ENCODE peak calls at places on chromosomes 13 and 19, in nine cellular contexts. Z, L, F, C, M, D, N, I and A are unnamed samples.

GRCh38 chr13:34128661-34129060 is 310.7 kb downstream of the RFC3 start:
- DNase-seq in Z (no peak), L (no peak), F (no peak), C (no peak), M (no peak), D (no peak), N (no peak), I (no peak), A (no peak)

GRCh38 chr13:81929988-81930387 is 1589.1 kb upstream of the SPRY2 start:
- DNase-seq in Z (peak; percentile 5), L (no peak), F (no peak), C (no peak), M (no peak), D (no peak), N (peak; percentile 61), I (peak; percentile 36), A (peak; percentile 4)

GRCh38 chr19:7326105-7326877 is 22.4 kb upstream of the ARHGEF18 start:
- DNase-seq in Z (peak; percentile 53), L (no peak), F (no peak), C (peak; percentile 10), M (no peak), D (peak; percentile 10), N (peak; percentile 38), I (peak; percentile 69), A (peak; percentile 6)

GRCh38 chr13:99151516-99151915 is 49.1 kb upstream of the UBAC2 start:
- DNase-seq in Z (peak; percentile 84), L (no peak), F (no peak), C (peak; percentile 80), M (no peak), D (no peak), N (no peak), I (peak; percentile 53), A (no peak)

GRCh38 chr19:46355234-46355990 is 8.5 kb downstream of the PPP5C start:
- DNase-seq in Z (no peak), L (no peak), F (no peak), C (no peak), M (no peak), D (no peak), N (no peak), I (no peak), A (no peak)

GRCh38 chr19:41352609-41353465 is 885 bp downstream of the TGFB1 start:
- DNase-seq in Z (peak; percentile 56), L (peak; percentile 55), F (peak; percentile 67), C (peak; percentile 17), M (peak; percentile 89), D (no peak), N (peak; percentile 81), I (peak; percentile 74), A (no peak)

GRCh38 chr13:24159362-24159761 is 1.2 kb upstream of the SPATA13 start:
- DNase-seq in Z (no peak), L (no peak), F (no peak), C (no peak), M (no peak), D (no peak), N (no peak), I (no peak), A (no peak)

GRCh38 chr19:18972301-18972831 is 31.3 kb upstream of the HOMER3 start:
- DNase-seq in Z (peak; percentile 63), L (no peak), F (no peak), C (no peak), M (no peak), D (no peak), N (no peak), I (peak; percentile 98), A (no peak)

GRCh38 chr19:16525751-16526481 is 16.3 kb downstream of the CHERP start:
- DNase-seq in Z (no peak), L (no peak), F (no peak), C (no peak), M (no peak), D (no peak), N (no peak), I (no peak), A (no peak)

GRCh38 chr13:109703250-109703649 is 83.1 kb downstream of the IRS2 start:
- DNase-seq in Z (no peak), L (no peak), F (no peak), C (no peak), M (no peak), D (no peak), N (no peak), I (no peak), A (no peak)

GRCh38 chr13:22055259-22055658 is 384.4 kb downstream of the FGF9 start:
- DNase-seq in Z (no peak), L (no peak), F (no peak), C (no peak), M (no peak), D (no peak), N (peak; percentile 31), I (no peak), A (no peak)

GRCh38 chr19:40400521-40400920 is 10.5 kb upstream of the HIPK4 start:
- DNase-seq in Z (no peak), L (no peak), F (no peak), C (no peak), M (no peak), D (no peak), N (no peak), I (no peak), A (no peak)

GRCh38 chr19:37817180-37817911 is 38.0 kb upstream of the ZNF573 start:
- DNase-seq in Z (peak; percentile 36), L (peak; percentile 82), F (peak; percentile 77), C (peak; percentile 34), M (peak; percentile 95), D (no peak), N (peak; percentile 87), I (no peak), A (no peak)

GRCh38 chr19:10544242-10544752 is 593 bp downstream of the ATG4D start:
- DNase-seq in Z (no peak), L (no peak), F (peak; percentile 25), C (no peak), M (peak; percentile 76), D (no peak), N (peak; percentile 35), I (peak; percentile 65), A (no peak)

GRCh38 chr19:58556633-58557252 is 1.7 kb downstream of the UBE2M start:
- DNase-seq in Z (no peak), L (no peak), F (no peak), C (no peak), M (peak; percentile 37), D (no peak), N (no peak), I (peak; percentile 0), A (no peak)

GRCh38 chr13:99471231-99472202 is 29.8 kb upstream of the TM9SF2 start:
- DNase-seq in Z (peak; percentile 71), L (no peak), F (no peak), C (no peak), M (no peak), D (no peak), N (no peak), I (no peak), A (no peak)

GRCh38 chr13:62209539-62209938 is 793.9 kb upstream of the PCDH20 start:
- DNase-seq in Z (no peak), L (no peak), F (no peak), C (no peak), M (no peak), D (no peak), N (no peak), I (no peak), A (no peak)

GRCh38 chr19:869245-870177 is 10.0 kb downstream of the CFD start:
- DNase-seq in Z (peak; percentile 91), L (peak; percentile 81), F (peak; percentile 94), C (peak; percentile 88), M (peak; percentile 94), D (no peak), N (no peak), I (peak; percentile 55), A (no peak)

GRCh38 chr13:36921902-36922301 is 1.9 kb upstream of the SMAD9 start:
- DNase-seq in Z (no peak), L (no peak), F (no peak), C (no peak), M (no peak), D (no peak), N (no peak), I (no peak), A (no peak)
- H3K4me3 ChIP-seq in Z (no peak overlapping the region), L (no peak overlapping the region), F (no peak overlapping the region), C (no peak overlapping the region), M (no peak overlapping the region), D (no peak overlapping the region), N (no peak overlapping the region), I (no peak overlapping the region), A (no peak overlapping the region)

GRCh38 chr13:55517312-55517711 is 1623.4 kb upstream of the PRR20A start:
- DNase-seq in Z (no peak), L (no peak), F (no peak), C (no peak), M (no peak), D (no peak), N (peak; percentile 28), I (peak; percentile 18), A (no peak)
- TF ChIP-seq CTCF in Z (no peak), L (no peak), F (no peak), C (no peak), M (no peak), D (peak; percentile 17), N (peak; percentile 69), I (peak; percentile 26), A (peak; percentile 37)

GRCh38 chr13:39655041-39655568 is 357 bp upstream of the COG6 start:
- DNase-seq in Z (no peak), L (no peak), F (no peak), C (no peak), M (no peak), D (no peak), N (no peak), I (no peak), A (no peak)
- H3K4me3 ChIP-seq in Z (peak overlapping the region; percentile 99), L (peak overlapping the region; percentile 92), F (peak overlapping the region; percentile 64), C (peak overlapping the region; percentile 95), M (peak overlapping the region; percentile 88), D (peak overlapping the region; percentile 83), N (peak overlapping the region; percentile 91), I (peak overlapping the region; percentile 87), A (peak overlapping the region; percentile 89)

GRCh38 chr19:48445606-48446481 is at the start of gene GRWD1:
- DNase-seq in Z (peak; percentile 98), L (peak; percentile 90), F (peak; percentile 90), C (peak; percentile 95), M (peak; percentile 97), D (peak; percentile 86), N (peak; percentile 97), I (peak; percentile 100), A (peak; percentile 78)

GRCh38 chr19:48446579-48446978 is 796 bp downstream of the GRWD1 start:
- DNase-seq in Z (no peak), L (no peak), F (no peak), C (no peak), M (no peak), D (no peak), N (no peak), I (no peak), A (no peak)

GRCh38 chr19:48444129-48444932 is 1.5 kb upstream of the GRWD1 start:
- DNase-seq in Z (no peak), L (no peak), F (peak; percentile 37), C (no peak), M (no peak), D (no peak), N (no peak), I (peak; percentile 61), A (no peak)

GRCh38 chr19:48444933-48445194 is 919 bp upstream of the GRWD1 start:
- DNase-seq in Z (no peak), L (no peak), F (no peak), C (no peak), M (no peak), D (no peak), N (no peak), I (no peak), A (no peak)

DNA sequence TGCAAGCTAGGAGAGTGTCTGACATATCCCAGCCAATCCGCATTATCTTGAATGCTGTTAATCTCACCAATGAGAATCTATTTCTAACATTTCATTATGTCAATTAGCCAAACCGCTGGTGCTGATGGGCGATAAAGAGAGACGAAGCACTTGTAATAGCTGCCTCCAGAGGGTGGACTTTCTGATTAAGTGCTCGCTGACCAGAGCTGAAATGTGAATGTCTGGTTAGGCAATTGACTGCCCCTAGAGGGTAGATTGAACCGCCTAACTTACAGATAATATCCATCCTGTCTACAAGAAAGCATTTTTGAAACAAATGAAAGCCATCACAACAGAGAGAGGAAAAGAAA is 552 bp upstream of the GRWD1 start:
- DNase-seq in Z (peak; percentile 94), L (no peak), F (no peak), C (peak; percentile 92), M (no peak), D (no peak), N (peak; percentile 83), I (peak; percentile 98), A (peak; percentile 71)
- TF ChIP-seq CTCF in Z (peak; percentile 68), L (peak; percentile 45), F (peak; percentile 79), C (peak; percentile 79), M (peak; percentile 53), D (peak; percentile 67), N (peak; percentile 59), I (peak; percentile 90), A (peak; percentile 37)